ENCODE peak calls at places on chromosomes 1 and 21, in five cellular contexts. K, D, Z, L and U are unnamed samples.

GRCh38 chr1:246592695-246593094 is 26.4 kb downstream of the CNST start:
- DNase-seq in K (no peak), D (no peak), Z (no peak), L (no peak), U (no peak)

GRCh38 chr21:45877821-45878469 is 103.6 kb upstream of the COL6A1 start:
- DNase-seq in K (no peak), D (no peak), Z (no peak), L (no peak), U (no peak)

GRCh38 chr1:1462318-1462966 is 9.1 kb upstream of the ATAD3B start:
- DNase-seq in K (peak; percentile 52), D (no peak), Z (no peak), L (no peak), U (no peak)

GRCh38 chr1:18166341-18166740 is 58.7 kb downstream of the IGSF21 start:
- DNase-seq in K (no peak), D (no peak), Z (no peak), L (no peak), U (no peak)

GRCh38 chr1:224054611-224055010 is 59.3 kb upstream of the FBXO28 start:
- DNase-seq in K (no peak), D (no peak), Z (no peak), L (no peak), U (no peak)

GRCh38 chr1:215793210-215793609 is 226.1 kb downstream of the KCTD3 start:
- DNase-seq in K (no peak), D (no peak), Z (no peak), L (no peak), U (no peak)

GRCh38 chr21:45558044-45558721 is 15.9 kb upstream of the SLC19A1 start:
- DNase-seq in K (peak; percentile 47), D (no peak), Z (no peak), L (no peak), U (no peak)

GRCh38 chr1:20526267-20526666 is 18.3 kb upstream of the MUL1 start:
- DNase-seq in K (no peak), D (no peak), Z (no peak), L (no peak), U (no peak)

GRCh38 chr1:25572708-25573590 is 29.5 kb downstream of the LDLRAP1 start:
- DNase-seq in K (peak; percentile 92), D (peak; percentile 46), Z (peak; percentile 64), L (peak; percentile 32), U (peak; percentile 29)

GRCh38 chr1:43540653-43541071 is 10.0 kb downstream of the PTPRF start:
- DNase-seq in K (no peak), D (no peak), Z (no peak), L (no peak), U (no peak)

GRCh38 chr1:241612533-241613505 is 27.4 kb downstream of the CHML start:
- DNase-seq in K (no peak), D (no peak), Z (no peak), L (no peak), U (no peak)

GRCh38 chr1:181135815-181136737 is 47.6 kb downstream of the IER5 start:
- DNase-seq in K (no peak), D (no peak), Z (no peak), L (no peak), U (no peak)

GRCh38 chr1:207811920-207812720 is 60.3 kb downstream of the CD46 start:
- DNase-seq in K (peak; percentile 79), D (no peak), Z (no peak), L (no peak), U (no peak)

GRCh38 chr1:235650341-235651169 is 971 bp upstream of the GNG4 start:
- DNase-seq in K (peak; percentile 95), D (no peak), Z (no peak), L (no peak), U (no peak)

GRCh38 chr1:84427520-84428188 is 29.4 kb downstream of the DNASE2B start:
- DNase-seq in K (no peak), D (no peak), Z (no peak), L (no peak), U (no peak)

GRCh38 chr21:17738171-17738953 is 80.8 kb downstream of the C21orf91 start:
- DNase-seq in K (no peak), D (no peak), Z (no peak), L (no peak), U (no peak)

GRCh38 chr1:34037856-34038255 is 127.2 kb downstream of the CSMD2 start:
- DNase-seq in K (no peak), D (no peak), Z (no peak), L (no peak), U (no peak)

GRCh38 chr1:169201084-169201619 is 94.7 kb downstream of the ATP1B1 start:
- DNase-seq in K (no peak), D (no peak), Z (no peak), L (no peak), U (no peak)

GRCh38 chr1:116230712-116231111 is 119.5 kb downstream of the MAB21L3 start:
- DNase-seq in K (peak; percentile 20), D (no peak), Z (no peak), L (no peak), U (no peak)

GRCh38 chr1:160291248-160292220 is 6.6 kb upstream of the PEX19 start:
- DNase-seq in K (peak; percentile 60), D (peak; percentile 64), Z (peak; percentile 45), L (peak; percentile 32), U (peak; percentile 58)

GRCh38 chr1:45545019-45545493 is 5.6 kb upstream of the AKR1A1 start:
- DNase-seq in K (no peak), D (no peak), Z (no peak), L (no peak), U (no peak)

GRCh38 chr1:48670234-48671020 is 106.3 kb downstream of the BEND5 start:
- DNase-seq in K (no peak), D (no peak), Z (no peak), L (no peak), U (no peak)

GRCh38 chr21:36626791-36627190 is 72.1 kb upstream of the SIM2 start:
- DNase-seq in K (no peak), D (no peak), Z (no peak), L (no peak), U (no peak)

GRCh38 chr21:36635991-36636390 is 62.9 kb upstream of the SIM2 start:
- DNase-seq in K (no peak), D (no peak), Z (no peak), L (no peak), U (no peak)

GRCh38 chr21:32087452-32087851 is 191.4 kb downstream of the MIS18A start:
- DNase-seq in K (no peak), D (no peak), Z (no peak), L (no peak), U (no peak)

GRCh38 chr1:12603224-12603623 is 14.8 kb downstream of the DHRS3 start:
- DNase-seq in K (no peak), D (no peak), Z (no peak), L (no peak), U (no peak)

GRCh38 chr1:205248793-205249601 is 21.3 kb downstream of the TMCC2 start:
- DNase-seq in K (no peak), D (no peak), Z (no peak), L (no peak), U (no peak)

GRCh38 chr21:41526478-41527087 is 18.6 kb upstream of the TMPRSS2 start:
- DNase-seq in K (no peak), D (no peak), Z (no peak), L (no peak), U (no peak)

GRCh38 chr21:22573834-22574233 is 1575.6 kb downstream of the NCAM2 start:
- DNase-seq in K (no peak), D (no peak), Z (no peak), L (no peak), U (no peak)

GRCh38 chr1:111843177-111843576 is 87.5 kb downstream of the DDX20 start:
- DNase-seq in K (no peak), D (no peak), Z (no peak), L (no peak), U (no peak)

GRCh38 chr1:119714583-119714982 is 2.8 kb downstream of the PHGDH start:
- DNase-seq in K (no peak), D (no peak), Z (no peak), L (no peak), U (no peak)

GRCh38 chr1:44300882-44301281 is 54.2 kb downstream of the ERI3 start:
- DNase-seq in K (no peak), D (no peak), Z (no peak), L (no peak), U (no peak)

GRCh38 chr1:26049531-26050254 is 3.8 kb upstream of the SLC30A2 start:
- DNase-seq in K (no peak), D (no peak), Z (no peak), L (no peak), U (no peak)

GRCh38 chr1:18938008-18938706 is 18.3 kb downstream of the IFFO2 start:
- DNase-seq in K (no peak), D (no peak), Z (no peak), L (no peak), U (no peak)

GRCh38 chr1:163877016-163877415 is 555.3 kb downstream of the NUF2 start:
- DNase-seq in K (no peak), D (no peak), Z (no peak), L (no peak), U (no peak)

GRCh38 chr1:114153051-114153620 is 533 bp downstream of the SYT6 start:
- DNase-seq in K (no peak), D (no peak), Z (peak; percentile 3), L (no peak), U (no peak)

GRCh38 chr21:36260030-36260787 is 59.8 kb upstream of the MORC3 start:
- DNase-seq in K (peak; percentile 72), D (peak; percentile 44), Z (no peak), L (peak; percentile 35), U (peak; percentile 25)